ENCODE peak calls at places on chromosomes 3 and 15, in four cellular contexts. P, U, V and Y are unnamed samples. For H3K9me3, the result is how much of the 10 kb centered on the place peaks cover.

GRCh38 chr15:36361351-36361870 is 218.0 kb upstream of the CDIN1 start:
- DNase-seq in V (no peak), U (no peak), P (no peak), Y (no peak)

GRCh38 chr3:56926513-56927282 is 124.9 kb upstream of the ARHGEF3 start:
- DNase-seq in P (no peak), U (no peak), V (peak), Y (peak)

GRCh38 chr3:155211266-155211665 is 82.2 kb downstream of the STRIT1 start:
- DNase-seq in V (no peak), U (no peak), P (no peak), Y (no peak)

GRCh38 chr15:81000144-81000625 is 538 bp upstream of the TLNRD1 start:
- DNase-seq in V (no peak), P (no peak), U (no peak), Y (peak)

GRCh38 chr15:40270246-40270995 is 12.4 kb downstream of the ANKRD63 start:
- DNase-seq in V (no peak), U (no peak), P (no peak), Y (no peak)

GRCh38 chr3:150094150-150094932 is 123.6 kb upstream of the PFN2 start:
- DNase-seq in P (no peak), U (no peak), V (no peak), Y (no peak)

GRCh38 chr3:12687948-12688347 is 24.0 kb upstream of the RAF1 start:
- DNase-seq in V (no peak), P (no peak), U (no peak), Y (no peak)

GRCh38 chr15:49831206-49831965 is 210.5 kb downstream of the DTWD1 start:
- DNase-seq in U (no peak), P (peak), V (peak), Y (peak)

GRCh38 chr3:142904639-142905441 is 16.0 kb upstream of the PCOLCE2 start:
- DNase-seq in P (no peak), U (no peak), V (no peak), Y (peak)

GRCh38 chr3:15331072-15331605 is 1.2 kb downstream of the SH3BP5 start:
- DNase-seq in U (no peak), P (no peak), V (peak), Y (no peak)

GRCh38 chr15:55255714-55256113 is 33.9 kb downstream of the RAB27A start:
- DNase-seq in P (no peak), U (no peak), V (peak), Y (no peak)

GRCh38 chr3:189167027-189167766 is 4.6 kb upstream of the TPRG1 start:
- DNase-seq in V (no peak), U (no peak), P (no peak), Y (peak)

GRCh38 chr15:40470423-40471104 is at the start of gene CHST14:
- DNase-seq in V (peak), P (peak), U (peak), Y (peak)

GRCh38 chr3:10928396-10928960 is 64.1 kb upstream of the SLC6A1 start:
- DNase-seq in U (no peak), V (no peak), P (no peak), Y (no peak)

GRCh38 chr3:86303935-86304334 is 687.0 kb downstream of the VGLL3 start:
- DNase-seq in P (no peak), V (no peak), U (no peak), Y (no peak)

GRCh38 chr15:39028069-39028468 is 463.5 kb upstream of the RASGRP1 start:
- DNase-seq in V (peak), P (peak), U (no peak), Y (no peak)

GRCh38 chr3:156674911-156675743 is 737 bp downstream of the TIPARP start:
- DNase-seq in U (peak), P (peak), V (peak), Y (peak)

GRCh38 chr15:40054746-40055575 is 16.0 kb upstream of the SRP14 start:
- DNase-seq in V (no peak), P (no peak), U (no peak), Y (no peak)

GRCh38 chr3:13042932-13043275 is 30.3 kb downstream of the IQSEC1 start:
- DNase-seq in P (no peak), V (no peak), U (no peak), Y (no peak)

GRCh38 chr3:141388823-141389617 is 20.7 kb downstream of the ZBTB38 start:
- DNase-seq in V (peak), P (no peak), U (no peak), Y (no peak)

GRCh38 chr3:136819784-136820640 is 1.1 kb downstream of the SLC35G2 start:
- DNase-seq in P (peak), U (peak), V (peak), Y (peak)

GRCh38 chr3:110314512-110315114 is 757.0 kb upstream of the NECTIN3 start:
- DNase-seq in V (peak), P (no peak), U (peak), Y (peak)

GRCh38 chr15:78018968-78019644 is 58.4 kb downstream of the TBC1D2B start:
- DNase-seq in P (no peak), U (no peak), V (no peak), Y (no peak)

GRCh38 chr3:108479212-108479611 is 31.2 kb downstream of the MYH15 start:
- DNase-seq in P (no peak), U (no peak), V (no peak), Y (no peak)

GRCh38 chr3:65595222-65595996 is 443.3 kb downstream of the MAGI1 start:
- DNase-seq in V (no peak), P (no peak), U (no peak), Y (no peak)

DNA sequence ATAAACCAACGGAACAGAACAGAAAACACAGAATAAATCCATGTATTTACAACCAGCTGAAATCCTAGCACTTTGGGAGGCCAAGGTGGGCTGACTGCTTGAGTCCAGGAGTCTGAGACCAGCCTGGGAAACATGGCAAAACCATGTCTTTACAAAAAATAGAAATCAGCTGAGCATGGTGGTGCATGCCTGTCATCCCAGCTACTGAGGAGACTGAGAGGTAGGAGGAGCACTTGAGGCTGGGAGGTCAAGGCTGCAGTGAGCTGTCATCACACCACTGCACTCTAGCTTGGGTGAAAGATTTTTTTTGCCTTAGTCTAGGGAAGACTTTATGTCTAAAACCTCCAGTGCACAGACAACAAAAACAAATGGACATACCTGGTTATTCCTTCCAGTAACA is 120.7 kb downstream of the STT3B start:
- DNase-seq in V (no peak), U (no peak), P (no peak), Y (no peak)
- H3K9me3 ChIP-seq in V (under half), U (under half), P (half or more), Y (half or more)

GRCh38 chr15:100384108-100384410 is 42.3 kb upstream of the ADAMTS17 start:
- DNase-seq in V (no peak), P (no peak), U (no peak), Y (no peak)

GRCh38 chr15:100383302-100384107 is 41.7 kb upstream of the ADAMTS17 start:
- DNase-seq in P (no peak), V (no peak), U (peak), Y (peak)

DNA sequence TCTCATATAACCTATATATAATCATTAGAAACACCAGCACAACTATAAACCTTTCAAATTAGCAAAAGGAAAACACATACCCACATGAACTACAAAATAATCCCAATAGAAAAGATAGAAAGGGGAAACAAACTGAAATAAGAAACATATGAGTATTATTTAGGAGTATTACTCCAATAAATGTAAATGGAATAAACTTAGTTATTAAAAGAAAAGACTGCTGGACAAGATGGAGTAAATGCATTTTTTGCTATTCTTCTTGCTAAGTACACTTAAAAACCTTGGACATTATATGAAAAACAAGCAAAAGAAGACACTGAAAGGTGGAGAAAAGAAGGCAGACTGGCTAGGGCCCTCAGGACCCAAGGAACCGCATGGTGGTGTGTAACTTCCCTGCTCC is 43.5 kb upstream of the ADAMTS17 start:
- DNase-seq in P (no peak), V (no peak), U (no peak), Y (no peak)
- H3K9me3 ChIP-seq in P (half or more), V (under half), U (under half), Y (under half)

GRCh38 chr3:196794467-196794866 is 54.8 kb downstream of the PAK2 start:
- DNase-seq in P (no peak), U (no peak), V (no peak), Y (no peak)
- H3K9me3 ChIP-seq in P (under half), U (under half), V (under half), Y (under half)

GRCh38 chr15:25093455-25094029 is 138.8 kb downstream of the SNRPN start:
- DNase-seq in P (no peak), V (no peak), U (no peak), Y (no peak)

GRCh38 chr15:25094519-25094918 is 139.7 kb downstream of the SNRPN start:
- DNase-seq in P (no peak), V (no peak), U (no peak), Y (no peak)

GRCh38 chr15:25095179-25095578 is 140.4 kb downstream of the SNRPN start:
- DNase-seq in P (no peak), U (no peak), V (no peak), Y (no peak)

GRCh38 chr15:25092661-25093060 is 137.9 kb downstream of the SNRPN start:
- DNase-seq in P (no peak), V (no peak), U (no peak), Y (no peak)

DNA sequence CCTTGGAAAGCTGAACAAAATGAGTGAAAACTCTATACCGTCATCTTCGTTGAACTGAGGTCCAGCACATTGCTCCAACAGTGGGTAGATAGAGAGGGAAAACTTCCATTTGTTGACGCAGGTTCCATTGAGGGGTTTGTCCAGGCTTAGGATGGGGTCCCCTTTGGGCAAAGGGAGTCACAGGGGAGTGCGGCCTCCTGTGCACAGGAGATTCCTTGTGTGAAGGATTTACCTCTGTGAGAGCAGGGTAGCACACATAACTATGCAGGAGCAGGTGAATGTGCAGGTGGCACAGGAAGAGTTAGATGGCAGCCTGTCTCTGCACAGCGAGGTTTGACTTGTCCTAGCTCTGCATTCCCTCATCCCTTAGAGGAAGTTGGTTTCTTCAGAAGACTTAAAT is 139.3 kb downstream of the SNRPN start:
- DNase-seq in P (no peak), V (no peak), U (no peak), Y (no peak)
- H3K9me3 ChIP-seq in P (half or more), V (under half), U (half or more), Y (under half)